ENCODE peak calls at places on chromosomes 16 and 17, in nine cellular contexts. M, F, U, J, L, S, K, G and Y are unnamed samples.

GRCh38 chr17:9931144-9931543 is 26.1 kb upstream of the RCVRN start:
- DNase-seq in K (no peak), G (no peak), M (no peak), F (no peak), S (no peak), U (no peak), L (no peak), J (no peak), Y (no peak)

GRCh38 chr16:52861614-52862022 is 191.1 kb downstream of the CHD9NB start:
- DNase-seq in F (no peak), S (peak; percentile 11), G (peak; percentile 57), L (no peak), U (no peak), J (no peak), K (no peak), M (peak; percentile 6), Y (no peak)

GRCh38 chr16:15827299-15827698 is 29.5 kb downstream of the MYH11 start:
- DNase-seq in J (no peak), S (no peak), G (no peak), M (no peak), L (no peak), K (no peak), U (no peak), F (no peak), Y (no peak)

GRCh38 chr16:75506107-75506506 is 10.9 kb upstream of the CHST6 start:
- DNase-seq in U (no peak), L (no peak), F (no peak), K (no peak), M (no peak), G (no peak), J (no peak), S (no peak), Y (no peak)

GRCh38 chr17:77733576-77734296 is 224.8 kb upstream of the TNRC6C start:
- DNase-seq in S (no peak), F (no peak), M (no peak), J (no peak), L (no peak), K (no peak), U (no peak), G (no peak), Y (peak; percentile 54)

GRCh38 chr16:22007509-22008214 is at the start of gene MOSMO:
- DNase-seq in K (peak; percentile 82), F (peak; percentile 43), S (peak; percentile 70), M (peak; percentile 62), G (peak; percentile 75), J (no peak), L (peak; percentile 60), U (peak; percentile 88), Y (no peak)

GRCh38 chr17:80619535-80620235 is 75.0 kb downstream of the RPTOR start:
- DNase-seq in M (peak; percentile 89), U (no peak), K (no peak), S (no peak), L (peak; percentile 69), F (no peak), G (no peak), J (no peak), Y (no peak)

GRCh38 chr16:65884018-65884417 is 482.5 kb upstream of the CDH5 start:
- DNase-seq in U (no peak), F (no peak), M (peak; percentile 88), K (no peak), L (no peak), S (no peak), G (no peak), J (peak; percentile 65), Y (no peak)

GRCh38 chr17:16190703-16191360 is 24.5 kb downstream of the NCOR1 start:
- DNase-seq in U (no peak), G (no peak), K (no peak), S (no peak), L (no peak), J (no peak), M (no peak), F (no peak), Y (no peak)

GRCh38 chr17:1153795-1154546 is 25.8 kb downstream of the ABR start:
- DNase-seq in S (peak; percentile 41), M (peak; percentile 8), U (no peak), K (no peak), L (peak; percentile 51), G (peak; percentile 32), J (no peak), F (no peak), Y (no peak)

GRCh38 chr17:15957206-15957605 is 12.3 kb downstream of the ADORA2B start:
- DNase-seq in G (no peak), U (no peak), L (no peak), S (no peak), K (no peak), J (no peak), M (peak; percentile 96), F (no peak), Y (no peak)

GRCh38 chr16:11034005-11034404 is 89.6 kb downstream of the CLEC16A start:
- DNase-seq in J (peak; percentile 92), S (no peak), F (peak; percentile 89), U (no peak), G (peak; percentile 44), M (peak; percentile 74), K (no peak), L (no peak), Y (no peak)

GRCh38 chr17:80804466-80804865 is 187.2 kb upstream of the CHMP6 start:
- DNase-seq in J (no peak), G (no peak), S (no peak), L (no peak), K (no peak), F (no peak), M (no peak), U (no peak), Y (peak; percentile 57)

DNA sequence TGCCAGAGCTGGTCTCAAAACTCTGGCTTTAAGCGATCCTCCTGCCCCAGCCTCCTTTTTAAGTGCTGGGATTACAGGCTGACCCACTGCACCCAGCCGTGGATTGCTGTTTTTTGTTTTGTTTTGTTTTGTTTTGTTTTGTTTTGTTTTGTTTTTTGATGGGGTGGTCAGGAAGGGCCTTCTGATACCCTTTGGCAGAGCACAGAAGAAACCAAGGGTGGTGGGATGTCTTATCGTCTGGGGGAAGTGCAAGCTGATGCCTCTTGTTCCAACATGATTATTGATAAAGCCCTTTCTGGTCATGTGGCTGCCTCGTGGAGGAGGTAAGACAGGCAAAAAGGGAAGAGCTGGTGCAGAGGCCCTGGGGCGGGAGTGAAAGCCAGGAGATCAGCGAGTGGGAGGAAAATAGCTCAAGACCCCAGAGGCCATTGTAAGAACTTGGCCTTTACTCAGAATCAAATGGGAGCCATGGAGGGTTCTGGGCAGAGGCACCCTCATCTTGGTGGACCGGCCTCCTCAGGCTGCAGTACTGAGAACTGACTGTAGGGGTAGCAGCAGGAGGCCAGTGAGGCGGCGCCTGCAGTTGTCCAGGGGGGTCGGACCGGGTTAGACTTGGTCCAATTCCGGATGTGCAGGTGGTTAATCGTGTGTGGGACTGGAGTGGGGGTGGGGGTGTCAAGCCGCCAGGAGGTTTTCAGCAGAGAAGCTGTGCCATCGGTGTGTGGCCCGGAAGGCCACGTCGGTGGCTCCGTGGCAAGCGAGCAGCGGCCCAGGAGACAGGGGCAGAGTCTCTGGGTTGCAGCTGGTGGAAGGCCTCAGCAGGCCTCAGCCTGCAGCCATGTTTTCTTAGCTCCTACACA is 84.4 kb upstream of the GSE1 start:
- DNase-seq in U (no peak), K (no peak), M (no peak), J (no peak), F (no peak), G (peak; percentile 38), L (peak; percentile 60), S (peak; percentile 45), Y (no peak)
- TF ChIP-seq CTCF in U (peak; percentile 44), K (no peak), M (no peak), J (peak; percentile 48), F (no peak), G (no peak), L (peak; percentile 36), S (peak; percentile 36), Y (no peak)

GRCh38 chr17:6040473-6040872 is 29.7 kb upstream of the WSCD1 start:
- DNase-seq in S (no peak), F (no peak), M (no peak), U (no peak), G (no peak), L (no peak), J (no peak), K (no peak), Y (no peak)
- TF ChIP-seq CTCF in S (no peak), F (no peak), M (no peak), U (no peak), G (no peak), L (no peak), J (no peak), K (no peak), Y (no peak)

DNA sequence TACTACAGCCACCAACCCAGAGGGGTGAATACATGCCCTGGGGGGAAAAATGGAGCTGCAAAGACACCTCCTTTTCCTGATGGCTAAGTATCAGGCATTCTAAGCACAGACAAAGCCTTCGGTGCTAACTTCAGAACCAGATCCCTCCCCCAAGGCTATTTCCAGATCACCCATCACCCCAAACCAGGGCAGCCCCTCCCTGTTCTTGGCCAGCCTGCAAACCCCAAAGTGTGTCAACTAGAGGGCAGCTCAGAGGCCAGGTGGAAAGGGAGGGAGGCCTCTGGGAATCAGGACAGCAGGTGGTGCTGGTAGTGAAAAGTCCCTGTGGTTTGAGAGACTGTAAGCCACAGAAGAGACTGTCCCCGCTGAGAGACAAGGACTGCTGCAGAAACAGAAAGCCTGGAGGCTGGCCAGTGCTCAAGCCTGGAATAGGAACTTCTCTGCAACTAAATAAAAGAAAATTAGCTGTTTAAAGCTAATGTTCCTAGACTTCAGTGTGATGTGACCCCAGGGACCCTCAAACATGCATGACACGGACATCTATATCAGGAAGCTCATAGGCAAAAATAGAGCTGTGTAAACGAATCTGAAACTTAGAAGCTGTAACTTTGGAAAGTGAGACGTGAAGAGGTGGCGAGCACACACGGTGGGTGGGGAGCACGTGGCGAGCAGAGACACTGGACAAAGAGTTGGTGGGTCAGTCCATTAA is 9.1 kb downstream of the TUBG1 start:
- DNase-seq in L (peak; percentile 58), M (peak; percentile 49), K (peak; percentile 86), F (no peak), S (peak; percentile 19), U (no peak), J (no peak), G (peak; percentile 62), Y (no peak)
- TF ChIP-seq CTCF in L (peak; percentile 41), M (peak; percentile 56), K (no peak), F (no peak), S (no peak), U (no peak), J (no peak), G (peak; percentile 13), Y (no peak)

GRCh38 chr16:28492511-28492910 is 637 bp upstream of the CLN3 start:
- DNase-seq in F (no peak), M (no peak), S (no peak), G (no peak), J (no peak), K (no peak), L (no peak), U (no peak), Y (no peak)

GRCh38 chr16:28491970-28492474 is at the start of gene CLN3:
- DNase-seq in M (peak; percentile 82), J (peak; percentile 94), G (peak; percentile 96), U (peak; percentile 95), F (peak; percentile 95), K (peak; percentile 91), S (peak; percentile 79), L (peak; percentile 98), Y (peak; percentile 96)

GRCh38 chr16:28495098-28495793 is 803 bp downstream of the APOBR start:
- DNase-seq in L (no peak), G (peak; percentile 67), K (no peak), F (no peak), J (no peak), U (no peak), S (no peak), M (no peak), Y (no peak)

GRCh38 chr16:28494141-28494851 is at the start of gene APOBR:
- DNase-seq in J (no peak), U (no peak), K (peak; percentile 58), M (no peak), S (no peak), G (peak; percentile 78), F (peak; percentile 44), L (no peak), Y (no peak)

GRCh38 chr16:28491080-28491969 is 549 bp downstream of the CLN3 start:
- DNase-seq in J (no peak), G (peak; percentile 57), U (no peak), F (peak; percentile 48), K (no peak), L (peak; percentile 43), M (peak; percentile 49), S (peak; percentile 45), Y (no peak)
- TF ChIP-seq CTCF in J (peak; percentile 20), G (no peak), U (peak; percentile 41), F (no peak), K (no peak), L (no peak), M (peak; percentile 34), S (no peak), Y (no peak)